ENCODE peak calls at places on chromosomes 16 and 17, in nine cellular contexts. D, A, B, V, F, J, X, U and K are unnamed samples. For H3K4me1 and H3K9me3, the result is how much of the 10 kb centered on the place peaks cover.

GRCh38 chr17:2688351-2689342 is 22.9 kb downstream of the CLUH start:
- DNase-seq in D (peak), A (no peak), B (no peak), V (no peak), F (peak), J (no peak), X (no peak), U (peak), K (no peak)

GRCh38 chr17:68641276-68642117 is 40.3 kb upstream of the FAM20A start:
- DNase-seq in D (no peak), A (no peak), B (no peak), V (no peak), F (no peak), J (no peak), X (no peak), U (no peak), K (no peak)

GRCh38 chr16:87461466-87461975 is 31.3 kb downstream of the ZCCHC14 start:
- DNase-seq in D (peak), A (peak), B (peak), V (peak), F (peak), J (no peak), X (peak), U (peak), K (no peak)

GRCh38 chr16:51473091-51473490 is 322.0 kb upstream of the SALL1 start:
- DNase-seq in D (no peak), A (no peak), B (no peak), V (no peak), F (no peak), J (no peak), X (no peak), U (no peak), K (no peak)

GRCh38 chr17:79223471-79223870 is 148.8 kb downstream of the ENGASE start:
- DNase-seq in D (no peak), A (no peak), B (no peak), V (no peak), F (no peak), J (no peak), X (no peak), U (no peak), K (no peak)

GRCh38 chr16:546909-547770 is 13.1 kb upstream of the PRR35 start:
- DNase-seq in D (peak), A (no peak), B (peak), V (peak), F (peak), J (peak), X (peak), U (no peak), K (no peak)

GRCh38 chr16:58021661-58022551 is 3.6 kb upstream of the MMP15 start:
- DNase-seq in D (no peak), A (no peak), B (no peak), V (no peak), F (no peak), J (no peak), X (no peak), U (no peak), K (no peak)

GRCh38 chr16:16096161-16096857 is 127.0 kb downstream of the ABCC6 start:
- DNase-seq in D (no peak), A (peak), B (no peak), V (no peak), F (peak), J (no peak), X (no peak), U (peak), K (no peak)

GRCh38 chr17:17605747-17606083 is 14.2 kb upstream of the PEMT start:
- DNase-seq in D (no peak), A (no peak), B (no peak), V (no peak), F (no peak), J (no peak), X (no peak), U (no peak), K (no peak)

GRCh38 chr17:73196500-73196899 is 3.6 kb downstream of the COG1 start:
- DNase-seq in D (no peak), A (peak), B (peak), V (no peak), F (peak), J (no peak), X (no peak), U (no peak), K (no peak)

GRCh38 chr16:64356267-64356666 is 765.6 kb downstream of the CDH11 start:
- DNase-seq in D (no peak), A (no peak), B (no peak), V (no peak), F (no peak), J (no peak), X (no peak), U (no peak), K (no peak)

DNA sequence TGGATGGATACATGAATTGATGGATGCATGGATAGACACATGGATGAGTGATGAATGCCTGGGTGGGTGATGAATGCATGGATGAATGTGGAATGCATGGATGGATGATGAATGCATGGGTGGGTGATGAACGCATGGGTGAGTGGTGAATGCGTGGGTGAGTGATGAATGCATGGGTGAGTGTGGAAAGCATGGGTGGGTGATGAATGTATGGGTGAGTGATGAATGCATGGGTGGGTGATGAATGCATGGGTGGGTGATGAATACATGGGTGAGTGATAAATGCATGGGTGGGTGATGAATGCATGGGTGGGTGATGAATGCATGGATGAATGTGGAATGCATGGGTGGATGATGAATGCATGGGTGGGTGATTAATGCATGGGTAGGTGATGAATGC is 83.9 kb upstream of the HSBP1 start:
- DNase-seq in D (no peak), A (no peak), B (no peak), V (no peak), F (no peak), J (no peak), X (no peak), U (no peak), K (no peak)
- H3K4me1 ChIP-seq in D (under half), A (under half), B (under half), V (under half), F (under half), J (under half), X (under half), U (under half), K (under half)

GRCh38 chr17:75526555-75527270 is 1.2 kb downstream of the LLGL2 start:
- DNase-seq in D (no peak), A (no peak), B (peak), V (no peak), F (no peak), J (no peak), X (no peak), U (no peak), K (no peak)
- H3K4me3 ChIP-seq in D (peak), A (peak), B (peak), V (peak), F (peak), J (peak), X (peak), U (peak), K (peak)

GRCh38 chr17:83185023-83186002 is 105.9 kb downstream of the METRNL start:
- DNase-seq in D (no peak), A (peak), B (no peak), V (peak), F (no peak), J (no peak), X (peak), U (peak), K (no peak)
- H3K9me3 ChIP-seq in D (under half), A (under half), B (under half), V (under half), F (under half), J (under half), X (under half), U (under half), K (under half)

GRCh38 chr17:42670199-42670924 is 6.4 kb downstream of the PLEKHH3 start:
- DNase-seq in D (no peak), A (no peak), B (no peak), V (no peak), F (no peak), J (peak), X (no peak), U (peak), K (no peak)

GRCh38 chr17:42673266-42673884 is 3.4 kb downstream of the PLEKHH3 start:
- DNase-seq in D (no peak), A (peak), B (no peak), V (no peak), F (peak), J (no peak), X (no peak), U (peak), K (no peak)

GRCh38 chr17:42672038-42672437 is 4.8 kb downstream of the PLEKHH3 start:
- DNase-seq in D (no peak), A (no peak), B (no peak), V (no peak), F (no peak), J (no peak), X (no peak), U (peak), K (no peak)

GRCh38 chr17:42669705-42670198 is 7.0 kb downstream of the PLEKHH3 start:
- DNase-seq in D (no peak), A (no peak), B (no peak), V (no peak), F (no peak), J (no peak), X (no peak), U (peak), K (no peak)

GRCh38 chr17:42670925-42671657 is 5.7 kb downstream of the PLEKHH3 start:
- DNase-seq in D (no peak), A (no peak), B (no peak), V (no peak), F (no peak), J (no peak), X (no peak), U (no peak), K (no peak)
- H3K4me1 ChIP-seq in D (half or more), A (half or more), B (half or more), V (half or more), F (under half), J (under half), X (under half), U (under half), K (half or more)

DNA sequence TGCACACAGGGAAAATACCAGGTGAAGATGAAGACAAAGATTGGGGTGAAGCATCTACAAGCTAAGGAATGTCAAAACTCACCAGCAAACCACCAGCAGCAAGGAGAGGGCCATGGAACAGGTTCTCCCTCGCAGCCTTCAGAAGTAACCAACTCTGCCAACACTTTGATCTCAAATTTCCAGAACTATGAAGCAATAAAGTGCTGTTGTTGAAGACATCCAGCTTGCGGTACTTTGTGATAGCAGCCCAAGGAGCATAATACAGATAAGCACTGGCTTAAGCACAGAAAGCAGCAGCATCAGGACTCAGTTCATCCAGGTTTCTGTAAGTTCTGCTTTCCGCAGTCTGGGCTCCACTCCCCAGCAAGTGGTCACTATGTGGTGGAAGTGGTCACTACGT is 16.0 kb upstream of the CDRT4 start:
- DNase-seq in D (no peak), A (no peak), B (no peak), V (no peak), F (no peak), J (no peak), X (no peak), U (no peak), K (no peak)
- H3K4me3 ChIP-seq in D (no peak), A (no peak), B (no peak), V (no peak), F (no peak), J (no peak), X (no peak), U (no peak), K (no peak)

DNA sequence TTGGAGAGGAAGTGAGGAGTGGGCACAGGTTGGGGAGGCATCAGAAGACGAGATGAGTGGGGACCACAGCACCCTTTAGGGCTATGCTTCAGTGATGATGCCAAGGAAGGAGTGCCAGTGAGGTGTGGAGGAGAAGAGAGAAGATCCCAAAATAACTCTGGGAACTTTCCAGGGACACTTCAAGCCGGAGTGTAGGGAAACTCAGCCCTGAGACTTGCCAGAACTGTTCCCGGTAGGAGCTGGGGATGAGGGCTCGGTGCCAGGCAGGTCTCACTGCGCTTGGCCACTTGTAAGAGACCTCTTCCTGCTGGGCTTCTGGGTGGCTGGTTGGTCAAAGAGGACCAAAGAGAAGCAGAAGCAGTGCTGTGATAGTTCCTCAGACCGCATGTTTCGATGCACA is 63.6 kb downstream of the SHISA6 start:
- DNase-seq in D (no peak), A (no peak), B (no peak), V (no peak), F (no peak), J (no peak), X (no peak), U (no peak), K (no peak)
- H3K9me3 ChIP-seq in D (under half), A (under half), B (under half), V (under half), F (under half), J (under half), X (under half), U (under half), K (under half)

GRCh38 chr17:40952675-40953074 is 14.1 kb downstream of the KRT39 start:
- DNase-seq in D (no peak), A (no peak), B (no peak), V (no peak), F (no peak), J (no peak), X (no peak), U (no peak), K (no peak)
- H3K4me1 ChIP-seq in D (under half), A (under half), B (under half), V (under half), F (under half), J (under half), X (under half), U (under half), K (under half)

DNA sequence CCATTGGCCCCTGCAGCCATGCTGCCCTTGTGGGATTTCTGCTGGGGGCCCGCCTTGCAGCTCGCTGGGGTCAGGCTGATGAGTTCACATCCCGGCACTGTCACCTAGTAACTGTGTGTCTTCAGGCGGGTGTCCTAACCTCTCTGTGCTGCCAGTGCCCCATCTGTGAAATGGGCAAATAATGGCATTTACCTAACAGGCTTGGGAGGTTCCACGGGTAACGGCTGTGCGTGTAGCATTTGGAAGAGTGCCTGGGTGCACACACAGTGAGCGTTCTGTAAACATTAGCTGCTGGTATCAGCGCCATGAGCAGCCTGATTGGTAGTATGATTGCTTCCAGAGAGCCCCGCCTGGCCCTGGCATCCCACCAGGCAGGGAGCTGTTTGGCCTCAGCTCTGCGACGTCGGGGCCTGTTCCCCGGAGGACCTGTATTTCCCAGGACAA is 167.3 kb upstream of the GSE1 start:
- DNase-seq in D (no peak), A (no peak), B (peak), V (no peak), F (peak), J (no peak), X (no peak), U (no peak), K (no peak)
- H3K4me3 ChIP-seq in D (no peak), A (no peak), B (no peak), V (no peak), F (no peak), J (no peak), X (no peak), U (no peak), K (no peak)

GRCh38 chr17:83192161-83192788 is 112.9 kb downstream of the METRNL start:
- DNase-seq in D (no peak), A (peak), B (no peak), V (peak), F (peak), J (peak), X (peak), U (peak), K (no peak)
- H3K9me3 ChIP-seq in D (under half), A (under half), B (under half), V (under half), F (under half), J (under half), X (under half), U (under half), K (under half)